ENCODE peak calls at places on chromosomes 2 and 18, in nine cellular contexts. E is stomach, U is ovary, X is suprapubic skin, N is esophagus muscularis mucosa, G is HepG2, Y is SK-N-SH, D is K562, C is sigmoid colon. F is an unnamed sample.
A peak's percentile ranks its signal among the peaks of the same experiment; 100 is the strongest.

GRCh38 chr18:12308386-12309100 is 502 bp downstream of the TUBB6 start:
- DNase-seq in G (peak; percentile 29), Y (peak; percentile 76), E (peak; percentile 70), D (peak; percentile 89), N (peak; percentile 97), X (peak; percentile 96), U (peak; percentile 93), C (peak; percentile 95), F (peak; percentile 69)

GRCh38 chr2:43519711-43520221 is 76.1 kb downstream of the THADA start:
- DNase-seq in U (no peak), E (peak; percentile 45), G (no peak), N (no peak), C (no peak), Y (no peak), D (no peak), X (no peak), F (no peak)

GRCh38 chr18:74774486-74774885 is 176.8 kb downstream of the ZNF407 start:
- DNase-seq in Y (no peak), N (no peak), C (no peak), U (no peak), E (no peak), X (no peak), D (no peak), G (no peak), F (no peak)

GRCh38 chr2:220512419-220512818 is 885.0 kb downstream of the SLC4A3 start:
- DNase-seq in X (no peak), D (no peak), U (no peak), N (no peak), C (no peak), E (no peak), G (no peak), Y (no peak), F (no peak)

GRCh38 chr2:64477037-64477436 is 23.1 kb downstream of the LGALSL start:
- DNase-seq in E (no peak), G (no peak), C (no peak), D (no peak), Y (no peak), X (no peak), N (no peak), U (no peak), F (no peak)

GRCh38 chr2:25257931-25258771 is 83.6 kb downstream of the DNMT3A start:
- DNase-seq in D (no peak), Y (no peak), N (no peak), C (no peak), X (no peak), E (no peak), U (no peak), G (no peak), F (no peak)

GRCh38 chr2:145617906-145618305 is 1098.0 kb upstream of the ZEB2 start:
- DNase-seq in E (no peak), X (no peak), N (no peak), C (no peak), Y (no peak), D (no peak), G (no peak), U (no peak), F (no peak)

GRCh38 chr2:57602738-57603137 is 443.9 kb upstream of the VRK2 start:
- DNase-seq in D (no peak), C (no peak), N (no peak), U (no peak), Y (no peak), E (no peak), X (no peak), G (no peak), F (no peak)

GRCh38 chr18:7872569-7872968 is 305.5 kb downstream of the PTPRM start:
- DNase-seq in U (no peak), E (no peak), Y (peak; percentile 36), X (no peak), G (peak; percentile 87), D (no peak), N (no peak), C (no peak), F (no peak)

GRCh38 chr18:24262097-24262496 is 123.2 kb downstream of the CABYR start:
- DNase-seq in Y (no peak), E (no peak), N (no peak), X (no peak), D (no peak), C (no peak), G (no peak), U (no peak), F (no peak)

GRCh38 chr2:175195012-175195411 is 13.5 kb upstream of the ATP5MC3 start:
- DNase-seq in U (no peak), G (no peak), Y (no peak), C (no peak), N (no peak), D (no peak), X (no peak), E (no peak), F (no peak)

GRCh38 chr2:69138793-69139510 is 126.0 kb downstream of the ANTXR1 start:
- DNase-seq in G (no peak), X (no peak), N (no peak), E (no peak), U (peak; percentile 54), D (no peak), C (peak; percentile 77), Y (no peak), F (no peak)

GRCh38 chr2:82748653-82749052 is 1710.4 kb downstream of the SUCLG1 start:
- DNase-seq in U (no peak), D (no peak), N (no peak), G (no peak), C (no peak), X (no peak), E (no peak), Y (no peak), F (no peak)

GRCh38 chr18:79779021-79779699 is 18.6 kb upstream of the KCNG2 start:
- DNase-seq in X (no peak), G (no peak), C (peak; percentile 39), U (no peak), Y (peak; percentile 34), N (no peak), E (no peak), D (no peak), F (no peak)
- TF ChIP-seq EP300 in X (no peak), G (no peak), C (no peak), U (no peak), Y (no peak), N (no peak), E (no peak), D (no peak), F (no peak)

GRCh38 chr18:28120811-28121210 is 56.1 kb downstream of the CDH2 start:
- DNase-seq in E (no peak), C (no peak), Y (no peak), D (no peak), X (no peak), N (no peak), U (no peak), G (no peak), F (no peak)

GRCh38 chr18:28113271-28114023 is 63.5 kb downstream of the CDH2 start:
- DNase-seq in E (no peak), N (no peak), C (no peak), U (no peak), X (no peak), G (no peak), D (no peak), Y (no peak), F (no peak)

GRCh38 chr18:28114472-28114871 is 62.5 kb downstream of the CDH2 start:
- DNase-seq in N (no peak), C (no peak), U (no peak), D (no peak), G (no peak), X (no peak), E (no peak), Y (no peak), F (no peak)

GRCh38 chr18:28115149-28115550 is 61.8 kb downstream of the CDH2 start:
- DNase-seq in G (peak; percentile 43), C (no peak), N (no peak), D (no peak), U (no peak), Y (no peak), X (no peak), E (no peak), F (no peak)

DNA sequence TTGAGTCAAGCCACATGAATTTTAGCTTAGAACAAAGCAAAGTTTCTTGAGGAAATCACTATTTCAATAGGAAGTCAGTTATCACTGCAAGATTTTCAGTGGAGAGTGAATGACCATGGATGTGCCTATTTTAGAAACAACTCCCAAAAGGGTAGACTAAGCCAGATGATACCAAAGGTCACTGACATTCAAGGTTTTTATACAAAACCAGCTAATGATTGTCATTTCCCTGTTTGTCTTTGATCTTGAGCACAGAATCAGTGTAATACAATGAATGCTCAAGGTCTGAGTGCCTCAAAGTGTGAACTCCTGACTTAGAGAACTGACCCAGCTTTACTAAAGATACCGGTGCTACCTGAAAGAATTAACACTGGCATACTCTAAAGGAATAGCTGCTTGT is 60.5 kb downstream of the CDH2 start:
- DNase-seq in C (no peak), N (no peak), D (no peak), U (no peak), E (no peak), X (no peak), Y (no peak), G (peak; percentile 55), F (no peak)
- H3K4me1 ChIP-seq in C (peaks cover 10% of the 10 kb centered on the region), N (peaks cover 6% of the 10 kb centered on the region), D (no peaks in the 10 kb centered on the region), U (peaks cover under 1% of the 10 kb centered on the region), E (peaks cover 10% of the 10 kb centered on the region), X (no peaks in the 10 kb centered on the region), Y (peaks cover 33% of the 10 kb centered on the region), G (peaks cover 59% of the 10 kb centered on the region), F (no peaks in the 10 kb centered on the region)

DNA sequence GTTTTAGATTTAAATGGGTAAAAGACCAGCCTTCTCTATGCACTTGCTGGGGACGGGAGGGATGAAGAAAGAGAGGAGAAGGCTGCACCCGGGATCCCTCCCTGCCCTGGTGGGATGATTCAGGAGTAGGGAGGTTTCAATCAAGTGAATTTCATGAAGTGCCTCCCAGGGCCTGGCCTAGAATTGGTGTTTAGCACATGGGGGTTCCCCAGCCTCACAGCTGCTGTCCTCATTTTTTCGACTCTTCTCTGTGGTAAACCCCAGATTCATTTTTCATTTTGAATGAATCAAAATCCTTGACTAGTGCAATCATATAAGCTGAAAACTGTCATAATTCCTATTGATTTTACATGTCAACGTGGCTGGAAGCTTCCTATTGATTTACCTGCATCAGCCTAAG is 81.1 kb downstream of the LPIN1 start:
- DNase-seq in E (no peak), U (no peak), N (no peak), G (no peak), D (no peak), Y (no peak), X (no peak), C (no peak), F (no peak)
- H3K36me3 ChIP-seq in E (peaks cover 44% of the 10 kb centered on the region), U (no peaks in the 10 kb centered on the region), N (peaks cover 50% of the 10 kb centered on the region), G (no peaks in the 10 kb centered on the region), D (peaks cover 42% of the 10 kb centered on the region), Y (peaks cover 39% of the 10 kb centered on the region), X (peaks cover 17% of the 10 kb centered on the region), C (peaks cover 12% of the 10 kb centered on the region), F (peaks cover 8% of the 10 kb centered on the region)

GRCh38 chr2:215624423-215624829 is 188.6 kb upstream of the FN1 start:
- DNase-seq in C (peak; percentile 92), N (no peak), U (peak; percentile 50), E (no peak), G (peak; percentile 95), D (no peak), X (no peak), Y (no peak), F (no peak)
- TF ChIP-seq EP300 in C (peak; percentile 98), N (peak; percentile 95), U (no peak), E (peak; percentile 88), G (peak; percentile 92), D (no peak), X (peak; percentile 90), Y (no peak), F (peak; percentile 81)

DNA sequence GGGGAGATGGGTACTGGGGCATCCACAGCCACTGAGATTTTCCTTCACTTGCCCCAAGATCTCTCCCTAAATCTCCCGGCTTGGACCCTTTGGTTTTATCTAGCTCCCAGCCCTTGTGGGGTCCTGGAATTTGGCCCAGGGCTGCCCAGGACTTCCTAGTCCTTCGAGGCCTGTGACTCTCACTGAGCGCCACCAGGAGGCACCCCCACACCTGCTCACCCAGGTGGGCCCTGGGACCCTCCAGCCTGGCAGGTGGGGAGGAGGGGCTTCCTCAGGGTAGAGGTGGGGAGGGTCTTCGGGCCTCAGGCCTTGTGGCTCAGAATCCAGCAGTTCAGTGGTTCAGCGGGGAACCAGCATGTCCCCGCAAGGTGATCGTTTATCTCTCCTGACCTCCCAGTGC is 11.9 kb upstream of the PRSS56 start:
- DNase-seq in X (no peak), U (no peak), E (no peak), N (no peak), D (no peak), Y (no peak), C (no peak), G (no peak), F (no peak)
- H3K4me1 ChIP-seq in X (peaks cover 8% of the 10 kb centered on the region), U (peaks cover 2% of the 10 kb centered on the region), E (peaks cover 6% of the 10 kb centered on the region), N (peaks cover 8% of the 10 kb centered on the region), D (peaks cover 5% of the 10 kb centered on the region), Y (no peaks in the 10 kb centered on the region), C (peaks cover 7% of the 10 kb centered on the region), G (peaks cover 7% of the 10 kb centered on the region), F (peaks cover 6% of the 10 kb centered on the region)

F was measured in tibial nerve.